ENCODE peak calls at places on chromosome X, in six cellular contexts. F, T, D, A, W and J are unnamed samples.

GRCh38 chrX:2423293-2423692 is 77.5 kb downstream of the DHRSX start:
- DNase-seq in W (no peak), D (no peak), A (no peak), F (no peak), T (no peak), J (no peak)

GRCh38 chrX:16743604-16744325 is 24.4 kb downstream of the SYAP1 start:
- DNase-seq in T (no peak), D (no peak), W (no peak), A (peak; percentile 25), F (no peak), J (no peak)

GRCh38 chrX:17836830-17837229 is 24.3 kb downstream of the RAI2 start:
- DNase-seq in D (no peak), W (no peak), F (no peak), A (no peak), T (no peak), J (no peak)

GRCh38 chrX:16870861-16871584 is 861 bp upstream of the RBBP7 start:
- DNase-seq in T (peak; percentile 88), F (peak; percentile 36), W (no peak), D (peak; percentile 13), A (no peak), J (no peak)

GRCh38 chrX:155768036-155768769 is 112.9 kb upstream of the VAMP7 start:
- DNase-seq in W (no peak), T (no peak), A (no peak), D (no peak), F (no peak), J (no peak)

GRCh38 chrX:136250191-136251041 is 784 bp downstream of the MAP7D3 start:
- DNase-seq in W (no peak), D (no peak), T (peak; percentile 56), F (peak; percentile 8), A (no peak), J (peak; percentile 51)

GRCh38 chrX:69386681-69387080 is 117.4 kb upstream of the NALF2 start:
- DNase-seq in W (no peak), T (no peak), D (no peak), A (no peak), F (no peak), J (no peak)

GRCh38 chrX:15930585-15930984 is 76.0 kb upstream of the AP1S2 start:
- DNase-seq in D (no peak), T (no peak), F (peak; percentile 31), W (no peak), A (no peak), J (peak; percentile 26)

GRCh38 chrX:136736690-136737089 is 44.0 kb downstream of the ARHGEF6 start:
- DNase-seq in W (no peak), D (no peak), A (no peak), F (no peak), T (no peak), J (no peak)

GRCh38 chrX:110853610-110854009 is 58.0 kb upstream of the CHRDL1 start:
- DNase-seq in F (peak; percentile 2), W (no peak), A (no peak), D (peak; percentile 13), T (peak; percentile 65), J (no peak)
- TF ChIP-seq CTCF in F (no peak), W (no peak), A (peak; percentile 29), D (peak; percentile 63), T (peak; percentile 73), J (no peak)

GRCh38 chrX:138754861-138755260 is 43.3 kb upstream of the FGF13 start:
- DNase-seq in D (no peak), F (no peak), W (no peak), T (no peak), A (no peak), J (no peak)

GRCh38 chrX:138759217-138759943 is 47.9 kb upstream of the FGF13 start:
- DNase-seq in W (no peak), T (no peak), F (no peak), A (no peak), D (no peak), J (no peak)

GRCh38 chrX:138761380-138761779 is 49.9 kb upstream of the FGF13 start:
- DNase-seq in A (no peak), D (no peak), F (no peak), W (no peak), T (no peak), J (no peak)

GRCh38 chrX:138756234-138756633 is 44.7 kb upstream of the FGF13 start:
- DNase-seq in D (peak; percentile 28), F (no peak), W (no peak), A (no peak), T (peak; percentile 85), J (no peak)
- TF ChIP-seq CTCF in D (peak; percentile 62), F (no peak), W (no peak), A (no peak), T (peak; percentile 78), J (no peak)

DNA sequence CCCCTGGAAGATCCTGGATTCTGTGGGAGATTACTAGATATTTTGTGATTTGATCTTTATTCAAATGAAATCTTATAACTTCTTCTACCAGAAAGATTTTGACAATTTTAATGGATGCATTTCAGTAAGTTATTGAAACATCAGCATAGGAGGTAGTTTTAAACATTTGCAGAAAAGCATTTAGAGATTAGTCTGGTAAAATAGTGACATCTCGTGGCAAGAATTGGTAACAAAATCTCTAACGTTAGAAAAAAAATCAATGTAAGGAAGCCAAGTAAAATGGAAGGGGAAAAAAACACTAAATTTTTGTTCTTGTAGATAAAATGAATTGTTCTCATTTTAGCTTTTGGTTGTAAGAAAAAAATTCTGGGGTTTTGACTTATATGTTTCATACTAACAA is 73.3 kb downstream of the TASL start:
- DNase-seq in D (no peak), A (no peak), T (no peak), F (peak; percentile 41), W (no peak), J (peak; percentile 24)
- TF ChIP-seq CTCF in D (peak; percentile 84), A (no peak), T (peak; percentile 85), F (peak; percentile 21), W (peak; percentile 20), J (peak; percentile 51)

DNA sequence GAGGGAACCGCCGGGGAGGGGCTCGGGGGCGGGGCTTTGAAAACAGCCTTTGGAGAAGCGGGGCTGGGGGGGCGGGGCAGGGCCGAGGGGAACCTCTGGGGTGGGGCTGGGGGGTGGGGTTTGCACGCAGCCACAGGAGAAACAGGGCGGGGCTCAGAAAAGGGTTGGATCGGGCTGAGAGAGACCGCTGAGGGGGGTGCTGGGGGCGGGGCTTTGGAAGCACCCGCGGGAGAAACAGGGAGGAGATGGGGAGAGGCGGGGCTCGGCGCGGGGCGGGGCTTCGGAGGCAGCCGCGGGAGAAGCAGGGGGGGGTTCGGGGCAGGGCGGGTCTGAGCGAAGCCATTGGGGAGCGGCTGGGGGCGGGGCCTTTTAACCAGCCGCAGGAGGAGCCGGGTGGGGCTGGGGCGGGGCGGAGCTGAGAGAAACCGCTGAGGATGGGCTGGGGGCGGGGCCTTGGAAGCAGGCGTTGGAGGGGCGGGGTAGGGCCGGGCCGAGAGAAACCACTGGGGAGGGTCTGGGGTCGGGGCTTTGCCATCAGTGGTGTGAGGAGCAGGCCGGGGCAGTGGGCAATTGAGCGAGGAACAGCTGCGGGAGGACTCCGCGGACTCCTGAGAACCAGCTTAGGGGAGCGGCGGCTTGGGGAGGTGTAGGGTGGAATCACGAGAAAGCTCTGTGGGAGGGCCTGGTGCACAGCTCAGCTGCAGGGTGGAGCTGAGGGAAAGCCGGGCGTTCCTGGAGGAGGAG is 1.2 kb upstream of the EOLA2 start:
- DNase-seq in D (peak; percentile 77), T (peak; percentile 96), F (peak; percentile 94), A (peak; percentile 33), W (peak; percentile 96), J (peak; percentile 80)
- TF ChIP-seq CTCF in D (no peak), T (no peak), F (no peak), A (no peak), W (no peak), J (no peak)

GRCh38 chrX:49177338-49177833 is 5.7 kb downstream of the PLP2 start:
- DNase-seq in W (no peak), T (no peak), A (no peak), D (no peak), F (no peak), J (no peak)
- TF ChIP-seq CTCF in W (no peak), T (no peak), A (no peak), D (no peak), F (no peak), J (no peak)

GRCh38 chrX:80246273-80246672 is 174.0 kb upstream of the TENT5D start:
- DNase-seq in F (no peak), D (no peak), T (no peak), W (no peak), A (no peak), J (no peak)
- TF ChIP-seq CTCF in F (no peak), D (peak; percentile 16), T (peak; percentile 31), W (no peak), A (no peak), J (no peak)

DNA sequence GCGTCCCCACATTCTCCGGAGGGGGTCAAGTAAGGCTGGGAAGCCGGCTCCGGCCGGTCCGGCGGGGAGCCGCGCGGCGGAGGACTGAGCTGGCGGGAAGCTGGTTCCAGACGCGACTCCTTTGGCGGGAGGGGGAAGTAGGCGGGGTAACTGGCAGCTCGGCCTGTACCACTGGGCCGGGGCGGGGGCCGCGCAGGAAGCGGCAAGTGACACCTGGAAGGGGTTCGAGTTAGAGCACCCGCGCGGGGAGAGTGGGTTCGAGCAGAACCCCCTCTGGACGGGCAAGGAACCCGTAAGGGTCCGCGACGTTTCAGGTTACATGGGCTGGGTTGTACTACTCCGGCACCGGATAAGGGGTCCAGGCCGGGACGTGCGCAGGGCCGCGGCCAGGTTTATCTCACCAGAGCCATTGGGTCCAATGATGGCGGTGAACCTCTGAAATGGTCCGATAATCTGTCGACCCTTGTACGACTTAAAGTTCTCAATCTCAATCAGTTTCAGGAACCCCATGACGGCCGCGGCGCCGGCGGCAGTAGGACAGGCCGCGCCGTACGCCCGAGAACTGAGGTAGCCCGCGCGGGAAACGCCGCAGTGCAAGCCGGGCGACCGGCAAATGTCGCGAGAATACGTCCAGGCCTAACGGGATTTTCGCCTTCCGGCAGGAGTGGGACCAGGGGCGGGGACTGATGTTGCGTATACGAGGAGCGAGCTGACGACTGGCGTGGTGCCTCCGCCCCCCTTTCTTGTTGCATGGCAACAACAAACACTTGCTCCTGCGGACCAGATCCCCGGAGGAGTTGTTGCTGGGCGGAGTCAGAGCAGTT is at the start of the genes RIBC1 and SMC1A:
- DNase-seq in D (peak; percentile 88), A (peak; percentile 87), W (peak; percentile 99), F (peak; percentile 97), T (peak; percentile 97), J (peak; percentile 98)
- TF ChIP-seq CTCF in D (no peak), A (no peak), W (no peak), F (no peak), T (no peak), J (no peak)

GRCh38 chrX:72569786-72570185 is 2.9 kb downstream of the HDAC8 start:
- DNase-seq in F (no peak), A (no peak), W (no peak), T (no peak), D (no peak), J (no peak)
- TF ChIP-seq CTCF in F (no peak), A (no peak), W (no peak), T (no peak), D (no peak), J (no peak)

DNA sequence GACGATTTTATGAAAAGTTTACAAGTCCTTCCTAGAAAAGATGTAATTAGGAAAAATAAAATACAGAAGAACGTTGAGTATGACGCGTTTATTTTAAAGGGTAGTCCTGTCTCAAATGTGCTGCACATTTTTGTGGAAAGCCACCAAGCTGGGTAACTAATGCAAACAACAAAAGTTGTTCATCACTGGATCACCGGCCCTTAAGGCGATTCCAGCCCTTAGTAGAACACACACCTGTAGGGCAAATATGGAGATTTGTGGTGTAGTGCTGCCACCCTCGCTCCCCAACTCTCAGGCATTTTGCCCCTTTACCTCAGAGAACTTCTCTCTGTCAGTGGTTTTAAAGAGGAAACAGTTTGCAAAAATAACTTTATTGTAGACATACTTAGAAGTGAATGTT is 1.9 kb downstream of the TBL1X start:
- DNase-seq in F (peak; percentile 1), T (no peak), W (no peak), A (no peak), D (no peak), J (no peak)
- TF ChIP-seq CTCF in F (no peak), T (no peak), W (no peak), A (no peak), D (no peak), J (no peak)